ENCODE peak calls at places on chromosomes 5 and 9, in nine cellular contexts. One of them, this sample, is unnamed.
A peak's percentile ranks its signal among the peaks of the same experiment; 100 is the strongest.

GRCh38 chr5:107933326-107933725 is 262.6 kb upstream of the EFNA5 start:
- DNase-seq in neural progenitor cell: no peak
- DNase-seq in IMR-90: no peak
- DNase-seq in astrocyte: no peak
- DNase-seq in heart right ventricle: no peak
- DNase-seq in OCI-LY7: no peak
- DNase-seq in neural crest cell: no peak
- DNase-seq in dorsolateral prefrontal cortex: no peak
- DNase-seq in fibroblast of mammary gland: no peak
- DNase-seq in this sample: no peak

GRCh38 chr9:130500340-130500771 is 55.6 kb downstream of the ASS1 start:
- DNase-seq in neural progenitor cell: no peak
- DNase-seq in IMR-90: no peak
- DNase-seq in astrocyte: no peak
- DNase-seq in heart right ventricle: no peak
- DNase-seq in OCI-LY7: no peak
- DNase-seq in neural crest cell: no peak
- DNase-seq in dorsolateral prefrontal cortex: peak; percentile 32
- DNase-seq in fibroblast of mammary gland: no peak
- DNase-seq in this sample: no peak

GRCh38 chr9:137055385-137056364 is 1.8 kb upstream of the ENTPD2 start:
- DNase-seq in neural progenitor cell: peak; percentile 61
- DNase-seq in IMR-90: peak; percentile 41
- DNase-seq in astrocyte: peak; percentile 66
- DNase-seq in heart right ventricle: peak; percentile 97
- DNase-seq in OCI-LY7: no peak
- DNase-seq in neural crest cell: no peak
- DNase-seq in dorsolateral prefrontal cortex: peak; percentile 94
- DNase-seq in fibroblast of mammary gland: peak; percentile 71
- DNase-seq in this sample: no peak

GRCh38 chr5:75985077-75985476 is 98.1 kb upstream of the SV2C start:
- DNase-seq in neural progenitor cell: peak; percentile 51
- DNase-seq in IMR-90: no peak
- DNase-seq in astrocyte: no peak
- DNase-seq in heart right ventricle: no peak
- DNase-seq in OCI-LY7: no peak
- DNase-seq in neural crest cell: no peak
- DNase-seq in dorsolateral prefrontal cortex: no peak
- DNase-seq in fibroblast of mammary gland: no peak
- DNase-seq in this sample: no peak

GRCh38 chr5:113117543-113118110 is 141.0 kb downstream of the DCP2 start:
- DNase-seq in neural progenitor cell: no peak
- DNase-seq in IMR-90: peak; percentile 14
- DNase-seq in astrocyte: no peak
- DNase-seq in heart right ventricle: no peak
- DNase-seq in OCI-LY7: peak; percentile 20
- DNase-seq in neural crest cell: no peak
- DNase-seq in dorsolateral prefrontal cortex: no peak
- DNase-seq in fibroblast of mammary gland: no peak
- DNase-seq in this sample: no peak

GRCh38 chr9:9892217-9892616 is 720.6 kb downstream of the PTPRD start:
- DNase-seq in neural progenitor cell: no peak
- DNase-seq in IMR-90: no peak
- DNase-seq in astrocyte: no peak
- DNase-seq in heart right ventricle: no peak
- DNase-seq in OCI-LY7: no peak
- DNase-seq in neural crest cell: no peak
- DNase-seq in dorsolateral prefrontal cortex: no peak
- DNase-seq in fibroblast of mammary gland: no peak
- DNase-seq in this sample: no peak

GRCh38 chr9:136013116-136013515 is 51.9 kb upstream of the UBAC1 start:
- DNase-seq in neural progenitor cell: no peak
- DNase-seq in IMR-90: no peak
- DNase-seq in astrocyte: no peak
- DNase-seq in heart right ventricle: peak; percentile 19
- DNase-seq in OCI-LY7: no peak
- DNase-seq in neural crest cell: no peak
- DNase-seq in dorsolateral prefrontal cortex: no peak
- DNase-seq in fibroblast of mammary gland: no peak
- DNase-seq in this sample: no peak

GRCh38 chr9:7507026-7507425 is 292.6 kb downstream of the DMAC1 start:
- DNase-seq in neural progenitor cell: no peak
- DNase-seq in IMR-90: no peak
- DNase-seq in astrocyte: no peak
- DNase-seq in heart right ventricle: no peak
- DNase-seq in OCI-LY7: no peak
- DNase-seq in neural crest cell: no peak
- DNase-seq in dorsolateral prefrontal cortex: no peak
- DNase-seq in fibroblast of mammary gland: no peak
- DNase-seq in this sample: no peak

GRCh38 chr5:163401271-163401670 is 36.1 kb upstream of the CCNG1 start:
- DNase-seq in neural progenitor cell: no peak
- DNase-seq in IMR-90: no peak
- DNase-seq in astrocyte: no peak
- DNase-seq in heart right ventricle: no peak
- DNase-seq in OCI-LY7: no peak
- DNase-seq in neural crest cell: no peak
- DNase-seq in dorsolateral prefrontal cortex: no peak
- DNase-seq in fibroblast of mammary gland: no peak
- DNase-seq in this sample: no peak

GRCh38 chr5:168931638-168932345 is 352.6 kb upstream of the PANK3 start:
- DNase-seq in neural progenitor cell: no peak
- DNase-seq in IMR-90: no peak
- DNase-seq in astrocyte: peak; percentile 79
- DNase-seq in heart right ventricle: no peak
- DNase-seq in OCI-LY7: no peak
- DNase-seq in neural crest cell: no peak
- DNase-seq in dorsolateral prefrontal cortex: no peak
- DNase-seq in fibroblast of mammary gland: peak; percentile 95
- DNase-seq in this sample: no peak

GRCh38 chr9:3200331-3200774 is 325.4 kb downstream of the RFX3 start:
- DNase-seq in neural progenitor cell: no peak
- DNase-seq in IMR-90: peak; percentile 80
- DNase-seq in astrocyte: peak; percentile 37
- DNase-seq in heart right ventricle: no peak
- DNase-seq in OCI-LY7: no peak
- DNase-seq in neural crest cell: no peak
- DNase-seq in dorsolateral prefrontal cortex: no peak
- DNase-seq in fibroblast of mammary gland: peak; percentile 90
- DNase-seq in this sample: no peak

GRCh38 chr9:94908041-94908563 is 181.6 kb downstream of the AOPEP start:
- DNase-seq in neural progenitor cell: no peak
- DNase-seq in IMR-90: peak; percentile 48
- DNase-seq in astrocyte: no peak
- DNase-seq in heart right ventricle: no peak
- DNase-seq in OCI-LY7: no peak
- DNase-seq in neural crest cell: no peak
- DNase-seq in dorsolateral prefrontal cortex: no peak
- DNase-seq in fibroblast of mammary gland: peak; percentile 65
- DNase-seq in this sample: no peak

GRCh38 chr9:99326112-99326916 is 104.2 kb downstream of the SEC61B start:
- DNase-seq in neural progenitor cell: peak; percentile 51
- DNase-seq in IMR-90: peak; percentile 28
- DNase-seq in astrocyte: peak; percentile 2
- DNase-seq in heart right ventricle: no peak
- DNase-seq in OCI-LY7: no peak
- DNase-seq in neural crest cell: no peak
- DNase-seq in dorsolateral prefrontal cortex: no peak
- DNase-seq in fibroblast of mammary gland: peak; percentile 30
- DNase-seq in this sample: no peak

GRCh38 chr5:1781726-1782384 is 17.8 kb downstream of the MRPL36 start:
- DNase-seq in neural progenitor cell: no peak
- DNase-seq in IMR-90: no peak
- DNase-seq in astrocyte: no peak
- DNase-seq in heart right ventricle: no peak
- DNase-seq in OCI-LY7: peak; percentile 15
- DNase-seq in neural crest cell: no peak
- DNase-seq in dorsolateral prefrontal cortex: no peak
- DNase-seq in fibroblast of mammary gland: no peak
- DNase-seq in this sample: no peak

GRCh38 chr9:18461496-18461895 is 12.5 kb upstream of the ADAMTSL1 start:
- DNase-seq in neural progenitor cell: no peak
- DNase-seq in IMR-90: no peak
- DNase-seq in astrocyte: no peak
- DNase-seq in heart right ventricle: no peak
- DNase-seq in OCI-LY7: no peak
- DNase-seq in neural crest cell: no peak
- DNase-seq in dorsolateral prefrontal cortex: no peak
- DNase-seq in fibroblast of mammary gland: no peak
- DNase-seq in this sample: no peak
- TF ChIP-seq CTCF in neural progenitor cell: no peak
- TF ChIP-seq CTCF in IMR-90: no peak
- TF ChIP-seq CTCF in astrocyte: no peak
- TF ChIP-seq CTCF in heart right ventricle: no peak
- TF ChIP-seq CTCF in OCI-LY7: no peak
- TF ChIP-seq CTCF in neural crest cell: no peak
- TF ChIP-seq CTCF in dorsolateral prefrontal cortex: no peak
- TF ChIP-seq CTCF in fibroblast of mammary gland: no peak
- TF ChIP-seq CTCF in this sample: no peak

GRCh38 chr9:104494808-104495207 is 9.3 kb upstream of the OR13F1 start:
- DNase-seq in neural progenitor cell: peak; percentile 9
- DNase-seq in IMR-90: no peak
- DNase-seq in astrocyte: no peak
- DNase-seq in heart right ventricle: no peak
- DNase-seq in OCI-LY7: peak; percentile 22
- DNase-seq in neural crest cell: no peak
- DNase-seq in dorsolateral prefrontal cortex: no peak
- DNase-seq in fibroblast of mammary gland: peak; percentile 11
- DNase-seq in this sample: no peak
- TF ChIP-seq CTCF in neural progenitor cell: peak; percentile 55
- TF ChIP-seq CTCF in IMR-90: no peak
- TF ChIP-seq CTCF in astrocyte: peak; percentile 15
- TF ChIP-seq CTCF in heart right ventricle: no peak
- TF ChIP-seq CTCF in OCI-LY7: peak; percentile 68
- TF ChIP-seq CTCF in neural crest cell: peak; percentile 47
- TF ChIP-seq CTCF in dorsolateral prefrontal cortex: peak; percentile 50
- TF ChIP-seq CTCF in fibroblast of mammary gland: peak; percentile 30
- TF ChIP-seq CTCF in this sample: peak; percentile 51

GRCh38 chr5:45697211-45697610 is 1.0 kb upstream of the HCN1 start:
- DNase-seq in neural progenitor cell: no peak
- DNase-seq in IMR-90: no peak
- DNase-seq in astrocyte: no peak
- DNase-seq in heart right ventricle: no peak
- DNase-seq in OCI-LY7: no peak
- DNase-seq in neural crest cell: no peak
- DNase-seq in dorsolateral prefrontal cortex: no peak
- DNase-seq in fibroblast of mammary gland: no peak
- DNase-seq in this sample: no peak

GRCh38 chr5:45695011-45695667 is 1.0 kb downstream of the HCN1 start:
- DNase-seq in neural progenitor cell: peak; percentile 39
- DNase-seq in IMR-90: no peak
- DNase-seq in astrocyte: no peak
- DNase-seq in heart right ventricle: no peak
- DNase-seq in OCI-LY7: no peak
- DNase-seq in neural crest cell: peak; percentile 3
- DNase-seq in dorsolateral prefrontal cortex: no peak
- DNase-seq in fibroblast of mammary gland: no peak
- DNase-seq in this sample: peak; percentile 10

GRCh38 chr5:45695680-45696093 is 493 bp downstream of the HCN1 start:
- DNase-seq in neural progenitor cell: no peak
- DNase-seq in IMR-90: no peak
- DNase-seq in astrocyte: no peak
- DNase-seq in heart right ventricle: no peak
- DNase-seq in OCI-LY7: no peak
- DNase-seq in neural crest cell: peak; percentile 8
- DNase-seq in dorsolateral prefrontal cortex: no peak
- DNase-seq in fibroblast of mammary gland: no peak
- DNase-seq in this sample: peak; percentile 10

GRCh38 chr5:45694255-45694834 is 1.8 kb downstream of the HCN1 start:
- DNase-seq in neural progenitor cell: peak; percentile 53
- DNase-seq in IMR-90: no peak
- DNase-seq in astrocyte: no peak
- DNase-seq in heart right ventricle: no peak
- DNase-seq in OCI-LY7: no peak
- DNase-seq in neural crest cell: peak; percentile 14
- DNase-seq in dorsolateral prefrontal cortex: no peak
- DNase-seq in fibroblast of mammary gland: peak; percentile 2
- DNase-seq in this sample: no peak

DNA sequence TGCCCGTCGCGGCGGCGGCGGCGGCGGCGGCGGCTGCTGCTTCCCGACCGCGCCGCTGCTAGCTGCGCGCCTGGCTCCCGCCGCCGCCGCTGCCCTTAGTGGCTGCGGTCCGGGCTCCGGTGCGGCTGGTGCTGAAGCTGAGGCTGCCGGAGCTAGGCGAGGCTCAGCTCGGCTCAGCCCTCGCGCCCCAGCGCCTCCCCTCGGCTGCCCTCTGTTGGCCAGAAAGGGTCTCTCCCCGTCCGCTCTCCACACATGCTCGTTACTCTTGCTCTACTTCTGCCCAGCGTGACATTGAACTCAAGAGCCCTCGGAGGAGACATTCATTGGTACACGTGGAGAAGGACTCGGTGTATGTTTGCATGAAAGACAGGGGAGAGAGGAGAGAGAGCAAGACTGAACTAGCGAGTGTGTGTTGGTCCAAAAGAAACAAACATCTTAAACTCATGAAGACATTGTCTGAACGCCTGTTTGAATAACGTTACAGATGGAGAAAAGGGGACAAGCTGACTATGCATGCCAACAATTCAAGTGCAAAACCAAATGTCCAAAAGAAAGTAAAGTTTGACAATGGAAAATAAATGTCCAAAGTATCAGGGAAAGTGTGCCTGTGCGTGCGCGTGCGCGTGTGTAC is at the start of gene HCN1:
- DNase-seq in neural progenitor cell: peak; percentile 94
- DNase-seq in IMR-90: peak; percentile 32
- DNase-seq in astrocyte: peak; percentile 55
- DNase-seq in heart right ventricle: peak; percentile 80
- DNase-seq in OCI-LY7: no peak
- DNase-seq in neural crest cell: peak; percentile 87
- DNase-seq in dorsolateral prefrontal cortex: peak; percentile 68
- DNase-seq in fibroblast of mammary gland: peak; percentile 61
- DNase-seq in this sample: peak; percentile 83
- TF ChIP-seq CTCF in neural progenitor cell: peak; percentile 81
- TF ChIP-seq CTCF in IMR-90: peak; percentile 64
- TF ChIP-seq CTCF in astrocyte: peak; percentile 59
- TF ChIP-seq CTCF in heart right ventricle: peak; percentile 67
- TF ChIP-seq CTCF in OCI-LY7: no peak
- TF ChIP-seq CTCF in neural crest cell: peak; percentile 87
- TF ChIP-seq CTCF in dorsolateral prefrontal cortex: peak; percentile 77
- TF ChIP-seq CTCF in fibroblast of mammary gland: peak; percentile 58
- TF ChIP-seq CTCF in this sample: peak; percentile 87

DNA sequence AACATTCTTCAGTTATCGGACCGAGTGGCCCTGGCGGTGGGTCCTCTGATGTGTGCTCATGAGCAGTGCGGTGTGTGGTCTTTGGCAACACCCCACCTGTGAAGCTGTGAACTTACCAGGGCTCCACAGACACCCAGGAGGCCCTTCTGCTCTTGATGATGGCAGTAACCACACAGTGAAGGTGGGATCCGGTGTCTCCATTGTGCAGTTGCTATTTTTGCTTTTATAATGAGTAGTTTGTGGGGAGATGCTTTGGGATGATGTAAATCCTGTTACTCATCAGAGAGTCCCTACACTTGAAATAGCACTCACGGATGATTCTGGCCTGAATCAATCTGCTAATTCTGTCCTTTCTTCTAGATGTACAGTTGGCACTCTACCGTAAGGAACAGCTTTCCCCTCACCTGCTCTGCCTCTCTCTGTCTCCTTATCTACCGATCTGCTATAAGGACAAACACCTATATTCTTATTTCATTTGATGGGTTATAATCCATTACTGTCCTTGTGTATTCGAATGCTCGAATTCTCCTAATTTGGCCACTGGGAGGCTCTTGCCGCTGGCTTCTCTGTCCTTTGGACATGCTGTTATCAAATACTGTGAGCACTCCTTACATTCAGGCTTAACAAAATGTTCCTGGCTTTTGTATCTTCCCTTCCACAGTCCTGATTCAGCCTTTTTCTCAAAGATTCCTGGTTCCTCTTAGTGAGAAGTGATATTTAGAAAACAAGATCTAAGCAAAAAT is 20.2 kb downstream of the ATPSCKMT start:
- DNase-seq in neural progenitor cell: no peak
- DNase-seq in IMR-90: peak; percentile 91
- DNase-seq in astrocyte: peak; percentile 90
- DNase-seq in heart right ventricle: no peak
- DNase-seq in OCI-LY7: no peak
- DNase-seq in neural crest cell: no peak
- DNase-seq in dorsolateral prefrontal cortex: no peak
- DNase-seq in fibroblast of mammary gland: peak; percentile 83
- DNase-seq in this sample: no peak
- TF ChIP-seq CTCF in neural progenitor cell: peak; percentile 21
- TF ChIP-seq CTCF in IMR-90: peak; percentile 18
- TF ChIP-seq CTCF in astrocyte: peak; percentile 40
- TF ChIP-seq CTCF in heart right ventricle: no peak
- TF ChIP-seq CTCF in OCI-LY7: peak; percentile 38
- TF ChIP-seq CTCF in neural crest cell: no peak
- TF ChIP-seq CTCF in dorsolateral prefrontal cortex: no peak
- TF ChIP-seq CTCF in fibroblast of mammary gland: peak; percentile 33
- TF ChIP-seq CTCF in this sample: no peak